ENCODE peak calls at places on chromosomes 7 and 10, in four cellular contexts. I is HS-5, O is tibial artery, R is Daoy. X is an unnamed sample.

GRCh38 chr7:42214063-42214679 is 22.8 kb downstream of the GLI3 start:
- DNase-seq in I (no peak), R (no peak), O (no peak), X (no peak)

GRCh38 chr7:106058925-106059324 is 53.2 kb downstream of the SYPL1 start:
- DNase-seq in O (no peak), I (no peak), R (no peak), X (no peak)

GRCh38 chr10:102796407-102797176 is 40.6 kb downstream of the CYP17A1 start:
- DNase-seq in R (peak), I (no peak), O (peak), X (no peak)

GRCh38 chr10:102334106-102334505 is 61.4 kb upstream of the NFKB2 start:
- DNase-seq in O (no peak), R (no peak), I (no peak), X (no peak)

GRCh38 chr10:71081912-71082311 is 130.5 kb upstream of the UNC5B start:
- DNase-seq in R (no peak), O (peak), I (no peak), X (no peak)

GRCh38 chr10:69474688-69475432 is 23.6 kb downstream of the TSPAN15 start:
- DNase-seq in R (peak), I (peak), O (peak), X (no peak)

GRCh38 chr10:109893371-109893770 is 29.9 kb downstream of the XPNPEP1 start:
- DNase-seq in R (no peak), O (no peak), I (no peak), X (no peak)

GRCh38 chr10:113000876-113001598 is 51.0 kb downstream of the TCF7L2 start:
- DNase-seq in R (no peak), O (no peak), I (no peak), X (no peak)

GRCh38 chr7:84529480-84530205 is 335.1 kb upstream of the SEMA3A start:
- DNase-seq in I (peak), O (no peak), R (peak), X (peak)

GRCh38 chr10:133191651-133192050 is 31.6 kb downstream of the KNDC1 start:
- DNase-seq in O (no peak), I (no peak), R (no peak), X (no peak)

GRCh38 chr7:50362712-50363282 is 58.3 kb downstream of the IKZF1 start:
- DNase-seq in O (no peak), I (no peak), R (no peak), X (no peak)

GRCh38 chr7:14690075-14690474 is 212.5 kb downstream of the DGKB start:
- DNase-seq in R (no peak), O (no peak), I (no peak), X (no peak)

GRCh38 chr10:17278607-17279240 is 50.7 kb downstream of the VIM start:
- DNase-seq in O (no peak), I (no peak), R (no peak), X (peak)

GRCh38 chr10:130740788-130741785 is 570.4 kb downstream of the TCERG1L start:
- DNase-seq in R (no peak), I (no peak), O (peak), X (no peak)

GRCh38 chr10:67256984-67257383 is 331.1 kb downstream of the LRRTM3 start:
- DNase-seq in R (no peak), O (no peak), I (no peak), X (peak)

GRCh38 chr10:43238462-43238861 is 28.4 kb downstream of the RASGEF1A start:
- DNase-seq in I (no peak), R (no peak), O (peak), X (no peak)

GRCh38 chr10:21670391-21670790 is 136.4 kb downstream of the MLLT10 start:
- DNase-seq in R (no peak), O (no peak), I (no peak), X (no peak)

GRCh38 chr7:68152205-68152604 is 1155.6 kb downstream of the TYW1 start:
- DNase-seq in R (no peak), I (no peak), O (no peak), X (no peak)

GRCh38 chr10:7965457-7965856 is 89.0 kb upstream of the GATA3 start:
- DNase-seq in I (no peak), O (no peak), R (no peak), X (no peak)

X was measured in kidney epithelial cell.